ENCODE peak calls at places on chromosomes 11 and 22, in nine cellular contexts. One of them, this sample, is unnamed.

GRCh38 chr22:42933783-42934144 is 76.7 kb upstream of the ARFGAP3 start:
- DNase-seq in activated CD4-positive, alpha-beta T cell treated with anti-CD3 and anti-CD28 coated beads for 4 hours: no peak
- DNase-seq in substantia nigra: no peak
- DNase-seq in frontal cortex: no peak
- DNase-seq in LHCN-M2: peak; percentile 97
- DNase-seq in HT1080: peak; percentile 93
- DNase-seq in kidney glomerular epithelial cell: peak; percentile 92
- DNase-seq in bronchial epithelial cell: peak; percentile 91
- DNase-seq in progenitor cell of endocrine pancreas: no peak
- DNase-seq in this sample: no peak

GRCh38 chr11:62922653-62923371 is 1.6 kb upstream of the CHRM1 start:
- DNase-seq in activated CD4-positive, alpha-beta T cell treated with anti-CD3 and anti-CD28 coated beads for 4 hours: peak; percentile 36
- DNase-seq in substantia nigra: no peak
- DNase-seq in frontal cortex: no peak
- DNase-seq in LHCN-M2: peak; percentile 19
- DNase-seq in HT1080: no peak
- DNase-seq in kidney glomerular epithelial cell: no peak
- DNase-seq in bronchial epithelial cell: no peak
- DNase-seq in progenitor cell of endocrine pancreas: no peak
- DNase-seq in this sample: no peak

GRCh38 chr22:22914726-22915669 is 27.4 kb downstream of the IGLL5 start:
- DNase-seq in activated CD4-positive, alpha-beta T cell treated with anti-CD3 and anti-CD28 coated beads for 4 hours: no peak
- DNase-seq in substantia nigra: no peak
- DNase-seq in frontal cortex: no peak
- DNase-seq in LHCN-M2: no peak
- DNase-seq in HT1080: no peak
- DNase-seq in kidney glomerular epithelial cell: no peak
- DNase-seq in bronchial epithelial cell: no peak
- DNase-seq in progenitor cell of endocrine pancreas: no peak
- DNase-seq in this sample: no peak

GRCh38 chr11:134512061-134512460 is 100.0 kb upstream of the B3GAT1 start:
- DNase-seq in activated CD4-positive, alpha-beta T cell treated with anti-CD3 and anti-CD28 coated beads for 4 hours: no peak
- DNase-seq in substantia nigra: no peak
- DNase-seq in frontal cortex: no peak
- DNase-seq in LHCN-M2: no peak
- DNase-seq in HT1080: no peak
- DNase-seq in kidney glomerular epithelial cell: no peak
- DNase-seq in bronchial epithelial cell: no peak
- DNase-seq in progenitor cell of endocrine pancreas: no peak
- DNase-seq in this sample: no peak

GRCh38 chr11:34357646-34358257 is at the start of gene ABTB2:
- DNase-seq in activated CD4-positive, alpha-beta T cell treated with anti-CD3 and anti-CD28 coated beads for 4 hours: peak; percentile 98
- DNase-seq in substantia nigra: peak; percentile 98
- DNase-seq in frontal cortex: peak; percentile 98
- DNase-seq in LHCN-M2: peak; percentile 95
- DNase-seq in HT1080: peak; percentile 96
- DNase-seq in kidney glomerular epithelial cell: peak; percentile 91
- DNase-seq in bronchial epithelial cell: peak; percentile 84
- DNase-seq in progenitor cell of endocrine pancreas: peak; percentile 98
- DNase-seq in this sample: peak; percentile 82

GRCh38 chr22:43919106-43919965 is 4.3 kb upstream of the PNPLA3 start:
- DNase-seq in activated CD4-positive, alpha-beta T cell treated with anti-CD3 and anti-CD28 coated beads for 4 hours: no peak
- DNase-seq in substantia nigra: no peak
- DNase-seq in frontal cortex: no peak
- DNase-seq in LHCN-M2: peak; percentile 86
- DNase-seq in HT1080: no peak
- DNase-seq in kidney glomerular epithelial cell: no peak
- DNase-seq in bronchial epithelial cell: no peak
- DNase-seq in progenitor cell of endocrine pancreas: no peak
- DNase-seq in this sample: no peak

GRCh38 chr22:47372596-47373385 is 610.3 kb downstream of the TBC1D22A start:
- DNase-seq in activated CD4-positive, alpha-beta T cell treated with anti-CD3 and anti-CD28 coated beads for 4 hours: no peak
- DNase-seq in substantia nigra: no peak
- DNase-seq in frontal cortex: no peak
- DNase-seq in LHCN-M2: no peak
- DNase-seq in HT1080: no peak
- DNase-seq in kidney glomerular epithelial cell: no peak
- DNase-seq in bronchial epithelial cell: no peak
- DNase-seq in progenitor cell of endocrine pancreas: no peak
- DNase-seq in this sample: no peak

GRCh38 chr22:22425783-22426624 is 82.5 kb downstream of the ZNF280B start:
- DNase-seq in activated CD4-positive, alpha-beta T cell treated with anti-CD3 and anti-CD28 coated beads for 4 hours: no peak
- DNase-seq in substantia nigra: no peak
- DNase-seq in frontal cortex: no peak
- DNase-seq in LHCN-M2: no peak
- DNase-seq in HT1080: no peak
- DNase-seq in kidney glomerular epithelial cell: no peak
- DNase-seq in bronchial epithelial cell: no peak
- DNase-seq in progenitor cell of endocrine pancreas: no peak
- DNase-seq in this sample: no peak

GRCh38 chr11:36431429-36432092 is 78.5 kb downstream of the TRAF6 start:
- DNase-seq in activated CD4-positive, alpha-beta T cell treated with anti-CD3 and anti-CD28 coated beads for 4 hours: peak; percentile 40
- DNase-seq in substantia nigra: no peak
- DNase-seq in frontal cortex: no peak
- DNase-seq in LHCN-M2: peak; percentile 92
- DNase-seq in HT1080: peak; percentile 96
- DNase-seq in kidney glomerular epithelial cell: peak; percentile 96
- DNase-seq in bronchial epithelial cell: peak; percentile 97
- DNase-seq in progenitor cell of endocrine pancreas: no peak
- DNase-seq in this sample: no peak

GRCh38 chr22:39524753-39525657 is 4.6 kb downstream of the ATF4 start:
- DNase-seq in activated CD4-positive, alpha-beta T cell treated with anti-CD3 and anti-CD28 coated beads for 4 hours: no peak
- DNase-seq in substantia nigra: no peak
- DNase-seq in frontal cortex: no peak
- DNase-seq in LHCN-M2: no peak
- DNase-seq in HT1080: no peak
- DNase-seq in kidney glomerular epithelial cell: no peak
- DNase-seq in bronchial epithelial cell: no peak
- DNase-seq in progenitor cell of endocrine pancreas: no peak
- DNase-seq in this sample: no peak

GRCh38 chr11:2664331-2664730 is 35.5 kb downstream of the KCNQ1OT1 start:
- DNase-seq in activated CD4-positive, alpha-beta T cell treated with anti-CD3 and anti-CD28 coated beads for 4 hours: no peak
- DNase-seq in substantia nigra: no peak
- DNase-seq in frontal cortex: no peak
- DNase-seq in LHCN-M2: no peak
- DNase-seq in HT1080: no peak
- DNase-seq in kidney glomerular epithelial cell: no peak
- DNase-seq in bronchial epithelial cell: no peak
- DNase-seq in progenitor cell of endocrine pancreas: peak; percentile 1
- DNase-seq in this sample: no peak

GRCh38 chr11:88604255-88604654 is 266.7 kb upstream of the CTSC start:
- DNase-seq in activated CD4-positive, alpha-beta T cell treated with anti-CD3 and anti-CD28 coated beads for 4 hours: no peak
- DNase-seq in substantia nigra: no peak
- DNase-seq in frontal cortex: no peak
- DNase-seq in LHCN-M2: peak; percentile 61
- DNase-seq in HT1080: peak; percentile 74
- DNase-seq in kidney glomerular epithelial cell: no peak
- DNase-seq in bronchial epithelial cell: peak; percentile 24
- DNase-seq in progenitor cell of endocrine pancreas: no peak
- DNase-seq in this sample: no peak

GRCh38 chr11:67022341-67022933 is 497 bp upstream of the SYT12 start:
- DNase-seq in activated CD4-positive, alpha-beta T cell treated with anti-CD3 and anti-CD28 coated beads for 4 hours: no peak
- DNase-seq in substantia nigra: no peak
- DNase-seq in frontal cortex: no peak
- DNase-seq in LHCN-M2: peak; percentile 17
- DNase-seq in HT1080: peak; percentile 39
- DNase-seq in kidney glomerular epithelial cell: peak; percentile 54
- DNase-seq in bronchial epithelial cell: peak; percentile 89
- DNase-seq in progenitor cell of endocrine pancreas: no peak
- DNase-seq in this sample: no peak

GRCh38 chr11:70191495-70192140 is 11.5 kb upstream of the FADD start:
- DNase-seq in activated CD4-positive, alpha-beta T cell treated with anti-CD3 and anti-CD28 coated beads for 4 hours: peak; percentile 45
- DNase-seq in substantia nigra: peak; percentile 27
- DNase-seq in frontal cortex: peak; percentile 35
- DNase-seq in LHCN-M2: no peak
- DNase-seq in HT1080: peak; percentile 55
- DNase-seq in kidney glomerular epithelial cell: peak; percentile 26
- DNase-seq in bronchial epithelial cell: peak; percentile 26
- DNase-seq in progenitor cell of endocrine pancreas: peak; percentile 88
- DNase-seq in this sample: no peak

GRCh38 chr11:46700251-46701077 is at the start of the genes ARHGAP1 and ZNF408:
- DNase-seq in activated CD4-positive, alpha-beta T cell treated with anti-CD3 and anti-CD28 coated beads for 4 hours: peak; percentile 99
- DNase-seq in substantia nigra: peak; percentile 98
- DNase-seq in frontal cortex: peak; percentile 82
- DNase-seq in LHCN-M2: peak; percentile 97
- DNase-seq in HT1080: peak; percentile 96
- DNase-seq in kidney glomerular epithelial cell: peak; percentile 97
- DNase-seq in bronchial epithelial cell: peak; percentile 96
- DNase-seq in progenitor cell of endocrine pancreas: peak; percentile 92
- DNase-seq in this sample: peak; percentile 97

GRCh38 chr11:85806876-85807275 is 4.1 kb downstream of the SYTL2 start:
- DNase-seq in activated CD4-positive, alpha-beta T cell treated with anti-CD3 and anti-CD28 coated beads for 4 hours: no peak
- DNase-seq in substantia nigra: no peak
- DNase-seq in frontal cortex: no peak
- DNase-seq in LHCN-M2: no peak
- DNase-seq in HT1080: no peak
- DNase-seq in kidney glomerular epithelial cell: no peak
- DNase-seq in bronchial epithelial cell: peak; percentile 82
- DNase-seq in progenitor cell of endocrine pancreas: no peak
- DNase-seq in this sample: no peak

GRCh38 chr11:126547161-126547560 is 191.7 kb downstream of the ST3GAL4 start:
- DNase-seq in activated CD4-positive, alpha-beta T cell treated with anti-CD3 and anti-CD28 coated beads for 4 hours: no peak
- DNase-seq in substantia nigra: no peak
- DNase-seq in frontal cortex: no peak
- DNase-seq in LHCN-M2: peak; percentile 96
- DNase-seq in HT1080: peak; percentile 96
- DNase-seq in kidney glomerular epithelial cell: peak; percentile 4
- DNase-seq in bronchial epithelial cell: peak; percentile 4
- DNase-seq in progenitor cell of endocrine pancreas: no peak
- DNase-seq in this sample: no peak

GRCh38 chr22:39294571-39295468 is 24.6 kb downstream of the RPL3 start:
- DNase-seq in activated CD4-positive, alpha-beta T cell treated with anti-CD3 and anti-CD28 coated beads for 4 hours: no peak
- DNase-seq in substantia nigra: no peak
- DNase-seq in frontal cortex: no peak
- DNase-seq in LHCN-M2: no peak
- DNase-seq in HT1080: no peak
- DNase-seq in kidney glomerular epithelial cell: no peak
- DNase-seq in bronchial epithelial cell: no peak
- DNase-seq in progenitor cell of endocrine pancreas: no peak
- DNase-seq in this sample: no peak

GRCh38 chr22:47176573-47177333 is 414.3 kb downstream of the TBC1D22A start:
- DNase-seq in activated CD4-positive, alpha-beta T cell treated with anti-CD3 and anti-CD28 coated beads for 4 hours: no peak
- DNase-seq in substantia nigra: no peak
- DNase-seq in frontal cortex: no peak
- DNase-seq in LHCN-M2: no peak
- DNase-seq in HT1080: no peak
- DNase-seq in kidney glomerular epithelial cell: no peak
- DNase-seq in bronchial epithelial cell: no peak
- DNase-seq in progenitor cell of endocrine pancreas: no peak
- DNase-seq in this sample: no peak

GRCh38 chr11:84722583-84723108 is 904.5 kb downstream of the DLG2 start:
- DNase-seq in activated CD4-positive, alpha-beta T cell treated with anti-CD3 and anti-CD28 coated beads for 4 hours: no peak
- DNase-seq in substantia nigra: no peak
- DNase-seq in frontal cortex: no peak
- DNase-seq in LHCN-M2: no peak
- DNase-seq in HT1080: no peak
- DNase-seq in kidney glomerular epithelial cell: no peak
- DNase-seq in bronchial epithelial cell: no peak
- DNase-seq in progenitor cell of endocrine pancreas: no peak
- DNase-seq in this sample: no peak

GRCh38 chr22:23755711-23756110 is 1.5 kb upstream of the VPREB3 start:
- DNase-seq in activated CD4-positive, alpha-beta T cell treated with anti-CD3 and anti-CD28 coated beads for 4 hours: no peak
- DNase-seq in substantia nigra: no peak
- DNase-seq in frontal cortex: no peak
- DNase-seq in LHCN-M2: no peak
- DNase-seq in HT1080: no peak
- DNase-seq in kidney glomerular epithelial cell: no peak
- DNase-seq in bronchial epithelial cell: no peak
- DNase-seq in progenitor cell of endocrine pancreas: no peak
- DNase-seq in this sample: no peak

GRCh38 chr22:37731804-37732471 is 35.1 kb downstream of the TRIOBP start:
- DNase-seq in activated CD4-positive, alpha-beta T cell treated with anti-CD3 and anti-CD28 coated beads for 4 hours: no peak
- DNase-seq in substantia nigra: no peak
- DNase-seq in frontal cortex: no peak
- DNase-seq in LHCN-M2: no peak
- DNase-seq in HT1080: no peak
- DNase-seq in kidney glomerular epithelial cell: no peak
- DNase-seq in bronchial epithelial cell: no peak
- DNase-seq in progenitor cell of endocrine pancreas: no peak
- DNase-seq in this sample: no peak

GRCh38 chr11:6096417-6096816 is 11.1 kb upstream of the OR56B4 start:
- DNase-seq in activated CD4-positive, alpha-beta T cell treated with anti-CD3 and anti-CD28 coated beads for 4 hours: no peak
- DNase-seq in substantia nigra: no peak
- DNase-seq in frontal cortex: no peak
- DNase-seq in LHCN-M2: no peak
- DNase-seq in HT1080: peak; percentile 48
- DNase-seq in kidney glomerular epithelial cell: no peak
- DNase-seq in bronchial epithelial cell: no peak
- DNase-seq in progenitor cell of endocrine pancreas: no peak
- DNase-seq in this sample: no peak

GRCh38 chr11:104883342-104883741 is 14.9 kb downstream of the CASP12 start:
- DNase-seq in activated CD4-positive, alpha-beta T cell treated with anti-CD3 and anti-CD28 coated beads for 4 hours: no peak
- DNase-seq in substantia nigra: no peak
- DNase-seq in frontal cortex: no peak
- DNase-seq in LHCN-M2: no peak
- DNase-seq in HT1080: no peak
- DNase-seq in kidney glomerular epithelial cell: no peak
- DNase-seq in bronchial epithelial cell: peak; percentile 64
- DNase-seq in progenitor cell of endocrine pancreas: no peak
- DNase-seq in this sample: no peak

GRCh38 chr22:27637604-27638003 is 164.0 kb downstream of the MN1 start:
- DNase-seq in activated CD4-positive, alpha-beta T cell treated with anti-CD3 and anti-CD28 coated beads for 4 hours: no peak
- DNase-seq in substantia nigra: no peak
- DNase-seq in frontal cortex: no peak
- DNase-seq in LHCN-M2: peak; percentile 41
- DNase-seq in HT1080: no peak
- DNase-seq in kidney glomerular epithelial cell: peak; percentile 3
- DNase-seq in bronchial epithelial cell: peak; percentile 75
- DNase-seq in progenitor cell of endocrine pancreas: no peak
- DNase-seq in this sample: no peak

GRCh38 chr11:19380375-19380774 is 139.6 kb upstream of the E2F8 start:
- DNase-seq in activated CD4-positive, alpha-beta T cell treated with anti-CD3 and anti-CD28 coated beads for 4 hours: no peak
- DNase-seq in substantia nigra: no peak
- DNase-seq in frontal cortex: no peak
- DNase-seq in LHCN-M2: peak; percentile 95
- DNase-seq in HT1080: peak; percentile 97
- DNase-seq in kidney glomerular epithelial cell: peak; percentile 97
- DNase-seq in bronchial epithelial cell: peak; percentile 94
- DNase-seq in progenitor cell of endocrine pancreas: no peak
- DNase-seq in this sample: no peak

GRCh38 chr11:130145975-130146776 is 13.4 kb upstream of the ST14 start:
- DNase-seq in activated CD4-positive, alpha-beta T cell treated with anti-CD3 and anti-CD28 coated beads for 4 hours: no peak
- DNase-seq in substantia nigra: no peak
- DNase-seq in frontal cortex: no peak
- DNase-seq in LHCN-M2: peak; percentile 29
- DNase-seq in HT1080: peak; percentile 54
- DNase-seq in kidney glomerular epithelial cell: peak; percentile 11
- DNase-seq in bronchial epithelial cell: peak; percentile 94
- DNase-seq in progenitor cell of endocrine pancreas: peak; percentile 42
- DNase-seq in this sample: no peak

GRCh38 chr11:44708063-44708462 is 18.7 kb upstream of the TSPAN18 start:
- DNase-seq in activated CD4-positive, alpha-beta T cell treated with anti-CD3 and anti-CD28 coated beads for 4 hours: no peak
- DNase-seq in substantia nigra: no peak
- DNase-seq in frontal cortex: no peak
- DNase-seq in LHCN-M2: no peak
- DNase-seq in HT1080: no peak
- DNase-seq in kidney glomerular epithelial cell: no peak
- DNase-seq in bronchial epithelial cell: no peak
- DNase-seq in progenitor cell of endocrine pancreas: no peak
- DNase-seq in this sample: no peak

GRCh38 chr11:71086687-71087258 is 165.6 kb downstream of the SHANK2 start:
- DNase-seq in activated CD4-positive, alpha-beta T cell treated with anti-CD3 and anti-CD28 coated beads for 4 hours: no peak
- DNase-seq in substantia nigra: no peak
- DNase-seq in frontal cortex: no peak
- DNase-seq in LHCN-M2: peak; percentile 19
- DNase-seq in HT1080: peak; percentile 34
- DNase-seq in kidney glomerular epithelial cell: no peak
- DNase-seq in bronchial epithelial cell: peak; percentile 7
- DNase-seq in progenitor cell of endocrine pancreas: peak; percentile 38
- DNase-seq in this sample: no peak